ENCODE peak calls at places on chromosomes 12 and 14, in nine cellular contexts. Z, H, O, F, S, B, P, M and V are unnamed samples.

GRCh38 chr12:12774791-12775190 is 10.7 kb upstream of the APOLD1 start:
- DNase-seq in Z (no peak), H (no peak), O (no peak), F (no peak), S (no peak), B (no peak), P (no peak), M (no peak), V (no peak)

GRCh38 chr12:27914956-27915355 is 57.6 kb downstream of the PTHLH start:
- DNase-seq in Z (no peak), H (no peak), O (no peak), F (no peak), S (no peak), B (no peak), P (no peak), M (no peak), V (no peak)

GRCh38 chr14:76348898-76349297 is 27.0 kb upstream of the ESRRB start:
- DNase-seq in Z (no peak), H (peak; percentile 25), O (no peak), F (no peak), S (peak; percentile 42), B (no peak), P (no peak), M (peak; percentile 59), V (peak; percentile 87)

GRCh38 chr14:63544641-63545234 is 1.6 kb upstream of the PPP2R5E start:
- DNase-seq in Z (no peak), H (peak; percentile 20), O (no peak), F (no peak), S (peak; percentile 67), B (peak; percentile 13), P (no peak), M (peak; percentile 55), V (peak; percentile 36)

GRCh38 chr14:101491841-101492240 is 69.5 kb upstream of the DIO3 start:
- DNase-seq in Z (peak; percentile 32), H (no peak), O (no peak), F (no peak), S (no peak), B (no peak), P (no peak), M (no peak), V (no peak)

GRCh38 chr14:62532186-62532585 is 513.1 kb downstream of the KCNH5 start:
- DNase-seq in Z (no peak), H (no peak), O (no peak), F (no peak), S (peak; percentile 1), B (no peak), P (no peak), M (no peak), V (peak; percentile 14)

GRCh38 chr14:51131516-51131915 is 36.6 kb upstream of the TRIM9 start:
- DNase-seq in Z (no peak), H (no peak), O (no peak), F (no peak), S (no peak), B (no peak), P (no peak), M (no peak), V (no peak)

GRCh38 chr12:214005-214736 is at the start of gene SLC6A12:
- DNase-seq in Z (no peak), H (no peak), O (no peak), F (no peak), S (peak; percentile 28), B (no peak), P (no peak), M (no peak), V (no peak)

GRCh38 chr12:2198088-2198501 is 145.3 kb downstream of the CACNA1C start:
- DNase-seq in Z (no peak), H (peak; percentile 39), O (no peak), F (no peak), S (peak; percentile 71), B (no peak), P (no peak), M (peak; percentile 53), V (peak; percentile 76)

GRCh38 chr14:53306926-53307325 is 153.8 kb upstream of the DDHD1 start:
- DNase-seq in Z (no peak), H (peak; percentile 15), O (no peak), F (no peak), S (peak; percentile 34), B (no peak), P (no peak), M (peak; percentile 33), V (peak; percentile 63)

GRCh38 chr14:53534841-53535240 is 381.7 kb upstream of the DDHD1 start:
- DNase-seq in Z (no peak), H (no peak), O (no peak), F (no peak), S (no peak), B (no peak), P (no peak), M (no peak), V (peak; percentile 47)

GRCh38 chr12:72471806-72472205 is 199.6 kb downstream of the TRHDE start:
- DNase-seq in Z (no peak), H (no peak), O (no peak), F (no peak), S (no peak), B (no peak), P (peak; percentile 9), M (no peak), V (no peak)

GRCh38 chr12:72476301-72476700 is 204.1 kb downstream of the TRHDE start:
- DNase-seq in Z (no peak), H (no peak), O (no peak), F (no peak), S (no peak), B (no peak), P (no peak), M (no peak), V (no peak)

GRCh38 chr12:72467985-72468384 is 195.8 kb downstream of the TRHDE start:
- DNase-seq in Z (no peak), H (no peak), O (no peak), F (no peak), S (no peak), B (no peak), P (no peak), M (no peak), V (no peak)

GRCh38 chr12:72468505-72468904 is 196.3 kb downstream of the TRHDE start:
- DNase-seq in Z (no peak), H (no peak), O (no peak), F (no peak), S (no peak), B (no peak), P (no peak), M (no peak), V (no peak)

GRCh38 chr12:72472350-72472749 is 200.2 kb downstream of the TRHDE start:
- DNase-seq in Z (no peak), H (no peak), O (no peak), F (no peak), S (peak; percentile 5), B (no peak), P (no peak), M (no peak), V (no peak)
- TF ChIP-seq CTCF in Z (no peak), H (no peak), O (no peak), F (no peak), S (peak; percentile 18), B (no peak), P (no peak), M (no peak), V (no peak)

GRCh38 chr12:5912437-5913334 is 32.4 kb downstream of the ANO2 start:
- DNase-seq in Z (peak; percentile 41), H (no peak), O (no peak), F (no peak), S (no peak), B (peak; percentile 26), P (peak; percentile 56), M (no peak), V (no peak)
- TF ChIP-seq CTCF in Z (no peak), H (peak; percentile 33), O (no peak), F (no peak), S (peak; percentile 36), B (peak; percentile 62), P (peak; percentile 76), M (peak; percentile 14), V (peak; percentile 37)

GRCh38 chr12:74794522-74794921 is 256.9 kb downstream of the ATXN7L3B start:
- DNase-seq in Z (no peak), H (peak; percentile 46), O (no peak), F (no peak), S (peak; percentile 46), B (no peak), P (no peak), M (no peak), V (peak; percentile 50)
- TF ChIP-seq CTCF in Z (no peak), H (no peak), O (no peak), F (no peak), S (no peak), B (no peak), P (no peak), M (no peak), V (no peak)

GRCh38 chr12:117100851-117101673 is 1.8 kb upstream of the TESC start:
- DNase-seq in Z (no peak), H (no peak), O (no peak), F (no peak), S (no peak), B (no peak), P (no peak), M (no peak), V (no peak)
- TF ChIP-seq CTCF in Z (no peak), H (no peak), O (no peak), F (no peak), S (no peak), B (peak; percentile 11), P (no peak), M (no peak), V (no peak)

DNA sequence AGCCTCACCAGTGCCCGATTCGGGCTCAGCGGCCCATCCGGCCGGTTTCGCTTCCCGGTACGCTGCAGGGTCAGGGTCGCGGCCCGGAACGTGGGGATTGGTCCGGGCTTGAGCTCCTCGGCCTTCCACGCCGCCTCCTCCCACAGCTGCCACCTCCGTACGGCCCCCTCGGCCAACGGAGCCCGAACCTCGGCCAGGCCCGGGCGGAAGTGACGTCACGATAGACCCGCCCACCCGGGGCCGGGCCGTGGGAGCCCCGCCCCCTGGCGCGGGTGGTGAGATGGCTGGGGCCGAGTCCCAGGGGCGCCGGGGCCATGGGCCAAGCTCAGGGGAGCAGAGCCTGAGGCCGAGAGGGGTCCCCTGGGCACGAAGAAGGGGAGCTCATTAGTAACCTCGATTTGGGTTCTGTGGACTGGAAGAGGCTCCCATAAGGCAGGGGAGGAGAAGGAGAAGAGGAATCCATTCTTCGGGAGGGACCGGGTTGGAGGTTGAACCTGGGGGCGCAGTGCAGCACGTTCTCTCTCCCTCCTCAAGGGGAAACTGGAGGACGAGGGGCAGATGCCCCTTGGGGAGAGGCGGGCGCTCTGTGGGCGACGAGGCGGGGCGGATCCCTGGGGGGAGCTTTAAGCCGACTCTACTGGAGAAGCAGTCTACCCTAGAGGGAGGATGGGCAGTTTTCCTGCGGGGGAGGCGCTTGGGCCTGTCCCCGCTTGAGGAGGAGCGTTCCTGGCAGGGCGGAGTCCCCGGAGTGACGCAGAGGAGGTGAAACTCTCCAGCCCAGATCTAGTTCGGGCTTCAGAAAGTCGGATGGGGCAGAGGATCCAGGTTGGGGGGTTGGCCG is at the start of gene MLF2:
- DNase-seq in Z (peak; percentile 100), H (peak; percentile 98), O (peak; percentile 98), F (peak; percentile 98), S (peak; percentile 100), B (peak; percentile 93), P (peak; percentile 99), M (peak; percentile 99), V (peak; percentile 100)
- TF ChIP-seq CTCF in Z (peak; percentile 94), H (peak; percentile 99), O (peak; percentile 97), F (peak; percentile 96), S (no peak), B (no peak), P (no peak), M (no peak), V (peak; percentile 98)

GRCh38 chr14:21723431-21724045 is 49.9 kb upstream of the OR4E1 start:
- DNase-seq in Z (no peak), H (no peak), O (no peak), F (no peak), S (peak; percentile 4), B (peak; percentile 10), P (peak; percentile 71), M (peak; percentile 24), V (no peak)
- TF ChIP-seq CTCF in Z (no peak), H (peak; percentile 54), O (no peak), F (no peak), S (peak; percentile 10), B (peak; percentile 52), P (peak; percentile 58), M (peak; percentile 35), V (peak; percentile 36)